ENCODE peak calls at places on chromosomes 4 and X, in eight cellular contexts. P, L, E, H, U, J, B and S are unnamed samples.

GRCh38 chr4:165972747-165973146 is 99.7 kb downstream of the TLL1 start:
- DNase-seq in L (no peak), H (no peak), B (no peak), J (no peak), E (no peak), P (no peak), U (no peak), S (no peak)

GRCh38 chrX:10032147-10032546 is 65.0 kb downstream of the CLDN34 start:
- DNase-seq in B (no peak), P (no peak), H (no peak), U (no peak), L (no peak), E (no peak), J (no peak), S (no peak)

GRCh38 chr4:76974150-76974549 is 24.6 kb downstream of the SEPTIN11 start:
- DNase-seq in B (no peak), E (no peak), J (no peak), H (no peak), L (no peak), U (no peak), P (no peak), S (no peak)

GRCh38 chr4:92014060-92014459 is 289.7 kb upstream of the GRID2 start:
- DNase-seq in P (no peak), H (no peak), J (no peak), E (no peak), U (no peak), B (no peak), L (no peak), S (no peak)

GRCh38 chrX:123087326-123087725 is 96.8 kb upstream of the GRIA3 start:
- DNase-seq in U (no peak), P (no peak), J (no peak), B (no peak), L (no peak), E (peak; percentile 38), H (no peak), S (no peak)

GRCh38 chrX:31181377-31182038 is 109.7 kb upstream of the FTHL17 start:
- DNase-seq in U (no peak), L (no peak), J (no peak), H (peak; percentile 24), B (no peak), P (no peak), E (no peak), S (no peak)

GRCh38 chrX:108307408-108308085 is 130.7 kb downstream of the COL4A6 start:
- DNase-seq in P (no peak), H (peak; percentile 74), E (peak; percentile 70), J (no peak), B (no peak), U (no peak), L (no peak), S (no peak)

GRCh38 chrX:148542481-148543255 is 42.3 kb downstream of the AFF2 start:
- DNase-seq in U (no peak), B (no peak), L (no peak), J (no peak), H (no peak), E (no peak), P (no peak), S (no peak)

GRCh38 chr4:155353923-155354540 is 22.7 kb downstream of the MAP9 start:
- DNase-seq in L (peak; percentile 16), P (peak; percentile 75), H (peak; percentile 27), E (peak; percentile 59), J (peak; percentile 76), U (peak; percentile 29), B (peak; percentile 51), S (peak; percentile 68)

GRCh38 chr4:94251094-94251493 is 43.4 kb downstream of the SMARCAD1 start:
- DNase-seq in B (no peak), H (no peak), J (no peak), U (no peak), L (no peak), P (no peak), E (no peak), S (no peak)

GRCh38 chr4:152536545-152537182 is 772 bp upstream of the FBXW7 start:
- DNase-seq in J (no peak), B (peak; percentile 7), L (peak; percentile 30), U (peak; percentile 27), E (peak; percentile 44), P (peak; percentile 86), H (no peak), S (no peak)

GRCh38 chr4:54784188-54784671 is 126.5 kb downstream of the KIT start:
- DNase-seq in J (no peak), U (peak; percentile 87), H (peak; percentile 46), L (peak; percentile 13), B (no peak), E (no peak), P (peak; percentile 76), S (peak; percentile 55)

GRCh38 chr4:26509681-26510333 is 19.5 kb upstream of the CCKAR start:
- DNase-seq in B (no peak), U (no peak), J (no peak), P (no peak), H (no peak), E (no peak), L (no peak), S (no peak)

GRCh38 chr4:114136067-114136466 is 156.6 kb upstream of the ARSJ start:
- DNase-seq in H (no peak), P (no peak), U (no peak), B (no peak), J (peak; percentile 46), L (no peak), E (no peak), S (no peak)

GRCh38 chr4:186473933-186474332 is 81.4 kb downstream of the MTNR1A start:
- DNase-seq in E (no peak), U (no peak), J (no peak), L (no peak), B (no peak), H (no peak), P (no peak), S (no peak)

GRCh38 chr4:87117051-87117729 is 103.2 kb downstream of the KLHL8 start:
- DNase-seq in P (no peak), J (no peak), H (peak; percentile 86), E (no peak), U (no peak), B (no peak), L (no peak), S (no peak)

GRCh38 chr4:155582971-155583437 is 83.6 kb upstream of the GUCY1A1 start:
- DNase-seq in L (no peak), P (no peak), B (no peak), E (no peak), H (no peak), U (no peak), J (peak; percentile 91), S (no peak)

GRCh38 chr4:53599632-53600031 is 8.3 kb upstream of the LNX1 start:
- DNase-seq in B (no peak), H (no peak), E (no peak), P (no peak), L (no peak), J (no peak), U (no peak), S (no peak)

GRCh38 chrX:134396174-134396573 is 63.8 kb upstream of the HPRT1 start:
- DNase-seq in P (no peak), L (peak; percentile 12), J (peak; percentile 16), E (peak; percentile 9), H (no peak), U (no peak), B (no peak), S (no peak)

GRCh38 chr4:112526061-112526460 is 10.1 kb upstream of the NEUROG2 start:
- DNase-seq in H (no peak), P (no peak), U (no peak), B (no peak), E (no peak), J (no peak), L (no peak), S (no peak)

GRCh38 chrX:20311505-20311904 is 44.8 kb upstream of the RPS6KA3 start:
- DNase-seq in L (no peak), P (no peak), J (no peak), B (no peak), E (no peak), U (no peak), H (no peak), S (no peak)

GRCh38 chr4:9979101-9979815 is 42.0 kb downstream of the SLC2A9 start:
- DNase-seq in E (no peak), J (no peak), H (no peak), U (no peak), L (no peak), B (no peak), P (no peak), S (no peak)

GRCh38 chrX:39065051-39065871 is 264.0 kb downstream of the MID1IP1 start:
- DNase-seq in H (no peak), J (no peak), P (no peak), L (no peak), B (no peak), U (no peak), E (no peak), S (no peak)

GRCh38 chrX:138791551-138791950 is 80.0 kb upstream of the FGF13 start:
- DNase-seq in E (no peak), L (no peak), J (no peak), B (no peak), U (no peak), P (no peak), H (no peak), S (no peak)

GRCh38 chr4:92059615-92060014 is 244.2 kb upstream of the GRID2 start:
- DNase-seq in H (no peak), U (no peak), E (no peak), L (no peak), J (no peak), B (no peak), P (no peak), S (no peak)

DNA sequence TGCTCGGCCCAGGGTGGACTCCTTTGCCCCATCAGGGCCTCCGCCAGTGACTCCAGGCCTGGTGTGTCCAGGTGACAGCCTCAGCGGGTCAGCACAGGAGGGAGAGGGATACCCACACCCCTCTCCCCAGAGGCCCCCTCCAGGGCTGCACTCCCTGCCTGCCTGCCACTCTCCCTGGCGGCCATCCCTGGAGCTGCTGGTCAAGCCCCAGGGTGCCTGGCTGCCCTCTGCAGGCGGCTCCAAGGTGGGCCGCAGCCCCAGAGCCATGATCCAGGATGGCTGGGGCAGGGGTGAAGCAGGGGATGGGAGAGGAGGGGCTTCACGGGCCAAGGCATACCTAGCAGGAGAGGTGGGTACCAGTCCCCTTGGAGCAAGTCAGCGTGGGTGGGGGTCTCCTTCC is 3.8 kb downstream of the FGFRL1 start:
- DNase-seq in H (no peak), U (no peak), J (no peak), E (no peak), P (no peak), B (no peak), L (peak; percentile 19), S (no peak)
- TF ChIP-seq CTCF in H (no peak), U (no peak), J (no peak), E (no peak), P (no peak), B (no peak), L (no peak), S (no peak)

GRCh38 chr4:81472249-81473085 is 760 bp upstream of the RASGEF1B start:
- DNase-seq in E (peak; percentile 28), J (no peak), B (no peak), L (peak; percentile 48), P (peak; percentile 84), H (no peak), U (peak; percentile 26), S (peak; percentile 31)
- H3K27ac ChIP-seq in E (no peak overlapping the region), J (no peak overlapping the region), B (no peak overlapping the region), L (no peak overlapping the region), P (peak overlapping the region; percentile 97), H (peak overlapping the region; percentile 59), U (peak overlapping the region; percentile 78), S (peak overlapping the region; percentile 52)

GRCh38 chr4:1870578-1871443 is at the start of gene NSD2:
- DNase-seq in L (peak; percentile 94), B (peak; percentile 68), J (peak; percentile 81), E (peak; percentile 81), H (peak; percentile 89), U (peak; percentile 85), P (peak; percentile 96), S (peak; percentile 86)
- TF ChIP-seq POLR2A in L (peak; percentile 85), B (peak; percentile 65), J (peak; percentile 93), E (peak; percentile 42), H (peak; percentile 81), U (peak; percentile 89), P (peak; percentile 54), S (peak; percentile 85)

GRCh38 chr4:182809417-182810102 is 107.6 kb downstream of the DCTD start:
- DNase-seq in E (no peak), L (no peak), H (peak; percentile 26), B (peak; percentile 18), P (no peak), J (no peak), U (no peak), S (no peak)
- TF ChIP-seq CTCF in E (no peak), L (no peak), H (no peak), B (peak; percentile 48), P (no peak), J (peak; percentile 40), U (no peak), S (no peak)